ENCODE peak calls at places on chromosomes 4 and X, in seven cellular contexts. One of them, this sample, is unnamed.

GRCh38 chrX:2696698-2697215 is 5.7 kb downstream of the CD99 start:
- DNase-seq in progenitor cell of endocrine pancreas: no peak
- DNase-seq in osteocyte: no peak
- DNase-seq in AG09309: no peak
- DNase-seq in activated naive CD8-positive, alpha-beta T cell treated with anti-CD3 and anti-CD28 coated beads, Interleukin-2, amount 10 ng/mL, durations not matched to agents 7 days and 5 days: peak
- DNase-seq in SK-N-MC: no peak
- DNase-seq in amygdala: no peak
- DNase-seq in this sample: no peak

GRCh38 chr4:105139646-105140045 is 7.0 kb upstream of the TET2 start:
- DNase-seq in progenitor cell of endocrine pancreas: no peak
- DNase-seq in osteocyte: no peak
- DNase-seq in AG09309: no peak
- DNase-seq in activated naive CD8-positive, alpha-beta T cell treated with anti-CD3 and anti-CD28 coated beads, Interleukin-2, amount 10 ng/mL, durations not matched to agents 7 days and 5 days: no peak
- DNase-seq in SK-N-MC: no peak
- DNase-seq in amygdala: no peak
- DNase-seq in this sample: no peak

GRCh38 chr4:23384741-23385140 is 505.1 kb downstream of the PPARGC1A start:
- DNase-seq in progenitor cell of endocrine pancreas: no peak
- DNase-seq in osteocyte: no peak
- DNase-seq in AG09309: no peak
- DNase-seq in activated naive CD8-positive, alpha-beta T cell treated with anti-CD3 and anti-CD28 coated beads, Interleukin-2, amount 10 ng/mL, durations not matched to agents 7 days and 5 days: no peak
- DNase-seq in SK-N-MC: no peak
- DNase-seq in amygdala: no peak
- DNase-seq in this sample: no peak

GRCh38 chr4:94126669-94127068 is 81.0 kb upstream of the SMARCAD1 start:
- DNase-seq in progenitor cell of endocrine pancreas: no peak
- DNase-seq in osteocyte: no peak
- DNase-seq in AG09309: no peak
- DNase-seq in activated naive CD8-positive, alpha-beta T cell treated with anti-CD3 and anti-CD28 coated beads, Interleukin-2, amount 10 ng/mL, durations not matched to agents 7 days and 5 days: no peak
- DNase-seq in SK-N-MC: no peak
- DNase-seq in amygdala: no peak
- DNase-seq in this sample: no peak

GRCh38 chr4:168421671-168422070 is 58.6 kb downstream of the DDX60L start:
- DNase-seq in progenitor cell of endocrine pancreas: no peak
- DNase-seq in osteocyte: no peak
- DNase-seq in AG09309: no peak
- DNase-seq in activated naive CD8-positive, alpha-beta T cell treated with anti-CD3 and anti-CD28 coated beads, Interleukin-2, amount 10 ng/mL, durations not matched to agents 7 days and 5 days: no peak
- DNase-seq in SK-N-MC: no peak
- DNase-seq in amygdala: no peak
- DNase-seq in this sample: no peak

GRCh38 chrX:45714864-45715263 is 514.2 kb upstream of the DIPK2B start:
- DNase-seq in progenitor cell of endocrine pancreas: no peak
- DNase-seq in osteocyte: no peak
- DNase-seq in AG09309: peak
- DNase-seq in activated naive CD8-positive, alpha-beta T cell treated with anti-CD3 and anti-CD28 coated beads, Interleukin-2, amount 10 ng/mL, durations not matched to agents 7 days and 5 days: no peak
- DNase-seq in SK-N-MC: peak
- DNase-seq in amygdala: no peak
- DNase-seq in this sample: no peak

GRCh38 chrX:21885568-21885967 is 29.8 kb downstream of the YY2 start:
- DNase-seq in progenitor cell of endocrine pancreas: no peak
- DNase-seq in osteocyte: no peak
- DNase-seq in AG09309: no peak
- DNase-seq in activated naive CD8-positive, alpha-beta T cell treated with anti-CD3 and anti-CD28 coated beads, Interleukin-2, amount 10 ng/mL, durations not matched to agents 7 days and 5 days: no peak
- DNase-seq in SK-N-MC: no peak
- DNase-seq in amygdala: no peak
- DNase-seq in this sample: no peak

GRCh38 chr4:136392576-136392975 is 1139.7 kb downstream of the PCDH18 start:
- DNase-seq in progenitor cell of endocrine pancreas: no peak
- DNase-seq in osteocyte: no peak
- DNase-seq in AG09309: no peak
- DNase-seq in activated naive CD8-positive, alpha-beta T cell treated with anti-CD3 and anti-CD28 coated beads, Interleukin-2, amount 10 ng/mL, durations not matched to agents 7 days and 5 days: no peak
- DNase-seq in SK-N-MC: no peak
- DNase-seq in amygdala: no peak
- DNase-seq in this sample: peak

GRCh38 chr4:26992657-26993361 is 132.2 kb downstream of the STIM2 start:
- DNase-seq in progenitor cell of endocrine pancreas: no peak
- DNase-seq in osteocyte: no peak
- DNase-seq in AG09309: peak
- DNase-seq in activated naive CD8-positive, alpha-beta T cell treated with anti-CD3 and anti-CD28 coated beads, Interleukin-2, amount 10 ng/mL, durations not matched to agents 7 days and 5 days: no peak
- DNase-seq in SK-N-MC: no peak
- DNase-seq in amygdala: no peak
- DNase-seq in this sample: no peak